ENCODE peak calls at places on chromosomes 13 and 19, in ten cellular contexts. G, I, S, N, U, Q, Z, F, R and D are unnamed samples.
A peak's percentile ranks its signal among the peaks of the same experiment; 100 is the strongest.

GRCh38 chr13:45055198-45055901 is 65.0 kb upstream of the GTF2F2 start:
- DNase-seq in G (no peak), I (peak; percentile 69), S (no peak), N (no peak), U (peak; percentile 2), Q (no peak), Z (no peak), F (peak; percentile 49), R (peak; percentile 79), D (peak; percentile 78)

GRCh38 chr19:13692096-13692495 is 72.2 kb upstream of the MRI1 start:
- DNase-seq in G (no peak), I (peak; percentile 79), S (no peak), N (no peak), U (no peak), Q (no peak), Z (peak; percentile 66), F (no peak), R (peak; percentile 21), D (peak; percentile 94)

GRCh38 chr13:74289861-74290260 is 155.7 kb upstream of the KLF12 start:
- DNase-seq in G (peak; percentile 15), I (no peak), S (no peak), N (no peak), U (no peak), Q (no peak), Z (no peak), F (no peak), R (no peak), D (no peak)

GRCh38 chr13:93635687-93636086 is 409.1 kb downstream of the GPC6 start:
- DNase-seq in G (no peak), I (no peak), S (no peak), N (no peak), U (no peak), Q (no peak), Z (peak; percentile 62), F (no peak), R (peak; percentile 83), D (peak; percentile 31)

GRCh38 chr13:33194820-33195692 is 90.5 kb downstream of the STARD13 start:
- DNase-seq in G (peak; percentile 79), I (no peak), S (no peak), N (no peak), U (no peak), Q (peak; percentile 16), Z (peak; percentile 73), F (peak; percentile 60), R (peak; percentile 95), D (peak; percentile 39)

GRCh38 chr13:21234537-21234936 is 58.1 kb downstream of the MRPL57 start:
- DNase-seq in G (peak; percentile 62), I (no peak), S (no peak), N (no peak), U (no peak), Q (peak; percentile 62), Z (no peak), F (no peak), R (no peak), D (peak; percentile 11)

GRCh38 chr19:16627194-16627927 is 643 bp downstream of the MED26 start:
- DNase-seq in G (no peak), I (no peak), S (peak; percentile 24), N (peak; percentile 26), U (no peak), Q (peak; percentile 32), Z (no peak), F (no peak), R (no peak), D (no peak)

GRCh38 chr19:18742838-18743237 is 48.3 kb downstream of the COMP start:
- DNase-seq in G (no peak), I (no peak), S (no peak), N (no peak), U (no peak), Q (no peak), Z (no peak), F (no peak), R (no peak), D (no peak)

GRCh38 chr13:102317593-102317992 is 84.3 kb downstream of the FGF14 start:
- DNase-seq in G (peak; percentile 21), I (no peak), S (no peak), N (no peak), U (no peak), Q (no peak), Z (peak; percentile 89), F (peak; percentile 92), R (peak; percentile 81), D (peak; percentile 89)

GRCh38 chr19:10551698-10552301 is 8.1 kb downstream of the ATG4D start:
- DNase-seq in G (peak; percentile 35), I (no peak), S (peak; percentile 46), N (peak; percentile 81), U (no peak), Q (no peak), Z (no peak), F (no peak), R (peak; percentile 56), D (peak; percentile 58)

GRCh38 chr13:45368571-45368970 is 27.6 kb upstream of the TPT1 start:
- DNase-seq in G (no peak), I (no peak), S (no peak), N (no peak), U (no peak), Q (no peak), Z (no peak), F (no peak), R (no peak), D (no peak)

GRCh38 chr13:24693862-24694471 is 13.8 kb downstream of the ATP12A start:
- DNase-seq in G (peak; percentile 58), I (no peak), S (peak; percentile 23), N (peak; percentile 78), U (no peak), Q (peak; percentile 61), Z (no peak), F (no peak), R (peak; percentile 60), D (peak; percentile 19)

GRCh38 chr19:5006821-5007220 is 37.9 kb downstream of the KDM4B start:
- DNase-seq in G (no peak), I (no peak), S (no peak), N (no peak), U (no peak), Q (no peak), Z (no peak), F (no peak), R (no peak), D (no peak)

GRCh38 chr13:99065250-99066015 is 87.6 kb upstream of the DOCK9 start:
- DNase-seq in G (no peak), I (no peak), S (no peak), N (no peak), U (no peak), Q (no peak), Z (no peak), F (no peak), R (no peak), D (no peak)

GRCh38 chr13:28528848-28529247 is 33.9 kb upstream of the FLT1 start:
- DNase-seq in G (no peak), I (no peak), S (no peak), N (no peak), U (no peak), Q (no peak), Z (no peak), F (no peak), R (no peak), D (no peak)